ENCODE peak calls at places on chromosomes 16 and 17, in four cellular contexts. P is A549, Q is GM12878, R is IMR-90. T is an unnamed sample.
A peak's percentile ranks its signal among the peaks of the same experiment; 100 is the strongest.

GRCh38 chr16:63981639-63982038 is 1140.2 kb downstream of the CDH11 start:
- DNase-seq in P (no peak), Q (no peak), R (no peak), T (no peak)

GRCh38 chr17:49545811-49546545 is 29.7 kb upstream of the NXPH3 start:
- DNase-seq in P (no peak), Q (no peak), R (no peak), T (no peak)

GRCh38 chr17:33908363-33909064 is 346.6 kb upstream of the CCL2 start:
- DNase-seq in P (no peak), Q (no peak), R (no peak), T (no peak)

GRCh38 chr17:56595831-56596740 is 2.6 kb downstream of the NOG start:
- DNase-seq in P (no peak), Q (no peak), R (peak; percentile 10), T (no peak)

GRCh38 chr17:60231691-60232090 is 81.9 kb downstream of the CA4 start:
- DNase-seq in P (no peak), Q (no peak), R (peak; percentile 58), T (no peak)

GRCh38 chr16:67166035-67166882 is 1.7 kb downstream of the HSF4 start:
- DNase-seq in P (no peak), Q (no peak), R (no peak), T (no peak)

GRCh38 chr17:82386256-82386831 is 14.8 kb downstream of the UTS2R start:
- DNase-seq in P (no peak), Q (no peak), R (no peak), T (no peak)

GRCh38 chr16:74901606-74902005 is 83.3 kb downstream of the WDR59 start:
- DNase-seq in P (no peak), Q (no peak), R (peak; percentile 13), T (no peak)

GRCh38 chr17:20982589-20983358 is 60.0 kb downstream of the USP22 start:
- DNase-seq in P (no peak), Q (no peak), R (no peak), T (no peak)

GRCh38 chr17:62627219-62627903 is at the start of gene MRC2:
- DNase-seq in P (peak; percentile 86), Q (no peak), R (peak; percentile 82), T (peak; percentile 69)

GRCh38 chr17:50265212-50265611 is 9.1 kb upstream of the TMEM92 start:
- DNase-seq in P (no peak), Q (no peak), R (no peak), T (no peak)

DNA sequence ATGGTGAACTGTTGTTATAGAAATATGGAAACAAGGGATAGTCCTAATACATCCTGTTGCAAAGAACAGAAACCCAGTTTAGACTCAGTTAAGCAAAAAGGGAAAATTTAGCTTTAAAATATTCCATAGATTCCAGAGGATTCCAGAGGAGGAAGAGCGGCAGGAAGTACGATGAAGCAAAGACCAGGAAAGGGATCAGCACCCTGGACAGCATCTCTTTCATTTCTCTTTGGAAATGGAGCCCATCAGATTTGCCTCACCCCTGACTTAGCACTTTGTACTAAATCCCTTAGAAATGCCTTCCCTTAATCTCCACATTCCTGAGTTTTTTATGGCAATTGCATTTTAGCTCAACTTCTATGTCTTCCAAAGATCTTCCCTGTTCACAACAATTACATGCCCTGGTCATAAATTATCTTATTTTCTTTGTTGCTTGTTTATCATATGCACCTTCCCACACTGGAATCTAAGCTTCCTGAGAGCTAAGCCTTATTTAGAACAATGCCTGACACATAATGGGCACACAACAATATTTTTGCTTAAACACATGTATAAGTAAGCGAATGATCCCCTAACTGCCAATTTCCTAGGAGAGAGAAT is 150.0 kb upstream of the RBFOX1 start:
- DNase-seq in P (no peak), Q (no peak), R (no peak), T (no peak)
- TF ChIP-seq BHLHE40 in P (no peak), Q (no peak), R (no peak), T (no peak)

GRCh38 chr16:3193221-3194212 is 5.5 kb downstream of the OR1F1 start:
- DNase-seq in P (peak; percentile 33), Q (no peak), R (no peak), T (no peak)
- TF ChIP-seq BHLHE40 in P (no peak), Q (no peak), R (no peak), T (no peak)

GRCh38 chr17:349666-350065 is 2.9 kb downstream of the RPH3AL start:
- DNase-seq in P (no peak), Q (no peak), R (no peak), T (no peak)

GRCh38 chr17:352421-353212 is at the start of gene RPH3AL:
- DNase-seq in P (peak; percentile 94), Q (no peak), R (no peak), T (no peak)

GRCh38 chr17:351436-351713 is 1.2 kb downstream of the RPH3AL start:
- DNase-seq in P (no peak), Q (no peak), R (no peak), T (no peak)

GRCh38 chr17:351875-352420 is 659 bp downstream of the RPH3AL start:
- DNase-seq in P (no peak), Q (no peak), R (no peak), T (no peak)

GRCh38 chr17:350706-351435 is 1.7 kb downstream of the RPH3AL start:
- DNase-seq in P (peak; percentile 86), Q (no peak), R (no peak), T (no peak)
- TF ChIP-seq BHLHE40 in P (no peak), Q (no peak), R (no peak), T (no peak)

DNA sequence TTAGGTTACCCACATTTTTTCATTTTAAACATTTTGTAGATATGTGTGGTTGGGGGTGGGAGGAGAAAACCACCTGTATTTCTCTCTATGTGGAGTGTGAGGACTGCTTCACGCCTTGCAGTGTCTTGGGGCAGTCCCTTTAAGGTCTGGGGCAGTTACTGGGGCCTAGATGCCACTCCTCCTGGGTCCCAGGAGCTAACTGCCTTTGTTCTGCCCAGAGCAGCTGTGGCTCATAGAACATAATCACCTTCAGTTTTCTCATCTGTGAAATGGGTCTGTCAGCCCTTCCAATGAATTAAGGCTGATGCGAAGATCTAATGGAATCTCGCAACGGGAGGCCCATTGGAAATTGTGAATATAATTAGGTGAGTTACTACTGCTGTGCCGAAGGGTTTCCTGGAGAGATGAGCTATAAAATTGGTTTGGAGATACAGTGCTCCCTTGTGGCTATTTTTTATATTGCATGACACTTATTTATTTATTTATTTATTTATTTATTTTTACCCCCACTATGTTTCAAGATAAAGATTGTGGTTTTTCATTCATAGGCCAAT is 22.9 kb downstream of the DHRS7C start:
- DNase-seq in P (peak; percentile 55), Q (no peak), R (peak; percentile 16), T (peak; percentile 50)
- TF ChIP-seq BHLHE40 in P (no peak), Q (no peak), R (no peak), T (no peak)

GRCh38 chr16:4109250-4109736 is 6.9 kb downstream of the ADCY9 start:
- DNase-seq in P (peak; percentile 48), Q (no peak), R (no peak), T (no peak)
- TF ChIP-seq BHLHE40 in P (no peak), Q (no peak), R (no peak), T (no peak)

DNA sequence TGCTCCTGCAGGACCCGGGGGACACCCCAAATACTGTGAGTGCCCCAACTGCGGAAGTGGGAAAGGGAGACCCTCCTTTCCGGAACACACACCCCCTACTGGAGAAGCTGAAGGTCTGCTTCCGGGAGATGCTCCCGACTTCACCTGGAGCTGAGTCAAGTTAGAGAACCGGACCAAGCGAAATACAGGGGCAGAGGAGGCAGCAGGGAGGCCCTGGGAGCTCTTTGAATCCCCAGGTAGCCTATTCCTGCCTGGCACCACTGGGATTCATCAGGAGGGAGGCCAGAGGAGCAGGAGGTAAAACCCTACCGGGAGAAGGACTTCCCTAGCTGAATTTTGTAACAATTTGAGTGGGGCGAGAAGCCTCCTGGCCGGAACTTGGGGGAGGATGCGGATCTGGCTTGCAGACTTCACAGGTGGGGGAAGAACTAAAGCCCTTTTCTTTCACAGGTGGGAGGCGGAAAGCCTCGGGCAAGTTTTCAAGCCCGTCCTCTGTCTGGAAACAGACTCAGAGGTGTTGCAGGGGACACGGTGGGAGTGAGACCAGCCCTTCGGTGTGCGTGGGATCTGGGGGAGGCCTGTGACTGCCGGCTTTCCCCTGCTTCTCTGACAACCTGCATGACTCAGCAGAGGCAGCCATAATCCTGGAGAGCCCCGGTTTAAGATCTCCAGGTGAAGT is 22.4 kb upstream of the TEKT1 start:
- DNase-seq in P (peak; percentile 46), Q (no peak), R (no peak), T (no peak)
- TF ChIP-seq BHLHE40 in P (no peak), Q (no peak), R (no peak), T (no peak)

DNA sequence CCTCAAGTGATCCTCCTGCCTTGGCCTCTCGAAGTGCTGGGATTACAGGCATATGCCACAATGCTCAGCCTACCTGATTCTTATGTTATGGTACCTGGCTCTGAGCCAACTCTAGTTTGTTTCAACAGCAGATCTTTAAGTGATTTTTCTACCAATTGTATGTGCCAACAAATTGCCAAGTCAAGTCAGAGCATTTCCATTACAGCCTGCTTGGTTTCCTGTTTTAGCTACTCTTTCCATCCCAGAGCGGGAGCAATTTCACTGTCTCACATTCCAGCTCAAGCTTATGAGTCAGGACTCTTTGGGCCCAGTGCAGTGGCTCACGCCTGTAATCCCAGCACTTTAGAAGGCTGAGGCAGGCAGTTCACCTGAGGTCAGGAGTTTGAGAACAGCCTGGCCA is 30.8 kb upstream of the RBBP6 start:
- DNase-seq in P (no peak), Q (no peak), R (peak; percentile 79), T (no peak)
- TF ChIP-seq BHLHE40 in P (no peak), Q (no peak), R (no peak), T (no peak)

GRCh38 chr17:69967910-69968411 is 107.1 kb upstream of the KCNJ16 start:
- DNase-seq in P (no peak), Q (no peak), R (peak; percentile 98), T (no peak)
- TF ChIP-seq BHLHE40 in P (no peak), Q (no peak), R (no peak), T (no peak)

DNA sequence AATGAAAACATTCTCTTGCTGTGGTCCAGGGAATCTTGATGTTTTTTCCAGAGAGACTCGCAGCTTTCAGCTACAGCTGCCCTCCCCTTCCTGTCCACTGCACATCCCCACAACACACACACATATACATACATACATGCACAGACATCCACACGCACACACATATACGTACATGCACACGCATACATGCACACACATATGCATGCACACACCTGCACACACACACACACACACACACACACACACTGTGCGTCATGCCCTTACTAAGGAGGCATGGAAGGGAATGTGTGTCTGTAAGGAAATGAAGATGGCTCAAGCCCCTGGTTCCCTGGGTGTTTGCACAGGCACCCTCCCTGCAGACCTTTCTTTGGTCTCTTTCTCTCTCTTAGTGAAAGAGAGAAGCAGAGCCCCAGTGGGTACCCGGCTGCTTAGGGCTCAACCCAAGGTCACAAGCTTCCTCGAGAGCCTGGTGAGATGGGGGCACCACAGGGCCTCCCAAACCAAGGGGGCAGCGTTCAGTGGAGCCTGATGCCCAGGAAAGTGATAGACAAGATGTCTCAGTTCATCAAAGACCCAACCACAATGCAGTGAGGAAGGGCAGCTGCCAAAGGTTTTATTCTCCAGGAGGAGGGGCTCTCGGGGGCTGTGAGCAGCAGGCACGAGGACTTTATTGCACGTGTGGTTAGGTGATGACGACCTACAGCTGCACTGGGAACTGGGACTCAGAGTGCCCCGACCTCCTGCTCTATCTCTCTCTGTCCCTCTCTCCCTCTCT is 33.2 kb downstream of the TNFRSF13B start:
- DNase-seq in P (no peak), Q (no peak), R (no peak), T (no peak)
- TF ChIP-seq BHLHE40 in P (no peak), Q (peak; percentile 46), R (no peak), T (no peak)